ENCODE peak calls at places on chromosomes 7 and 10, in eight cellular contexts. H, J, G, E, B, T, W and X are unnamed samples.

GRCh38 chr10:49761789-49762565 is at the start of gene OGDHL:
- DNase-seq in E (peak; percentile 19), T (no peak), H (peak; percentile 50), B (no peak), G (peak; percentile 67), J (peak; percentile 68), W (peak; percentile 82), X (peak; percentile 1)

GRCh38 chr10:105800626-105801025 is 1159.5 kb downstream of the SORCS3 start:
- DNase-seq in T (no peak), E (no peak), J (no peak), B (no peak), G (no peak), H (no peak), W (no peak), X (no peak)

GRCh38 chr10:32077896-32078295 is 21.7 kb upstream of the KIF5B start:
- DNase-seq in J (peak; percentile 95), E (peak; percentile 72), G (peak; percentile 65), T (no peak), H (peak; percentile 65), B (no peak), W (no peak), X (peak; percentile 46)

GRCh38 chr7:20402297-20403230 is 71.9 kb downstream of the ITGB8 start:
- DNase-seq in G (peak; percentile 21), E (peak; percentile 5), W (no peak), H (no peak), T (no peak), J (peak; percentile 33), B (no peak), X (no peak)

GRCh38 chr7:16982640-16983103 is 100.9 kb upstream of the AGR3 start:
- DNase-seq in J (peak; percentile 72), G (peak; percentile 77), B (no peak), T (no peak), H (no peak), W (peak; percentile 71), E (peak; percentile 67), X (peak; percentile 25)

GRCh38 chr10:129764901-129765663 is 199.0 kb downstream of the EBF3 start:
- DNase-seq in E (no peak), H (no peak), W (no peak), T (no peak), B (no peak), J (no peak), G (no peak), X (no peak)

GRCh38 chr7:30437823-30438574 is 40.6 kb downstream of the NOD1 start:
- DNase-seq in W (no peak), B (no peak), G (no peak), J (no peak), E (no peak), T (no peak), H (no peak), X (no peak)

GRCh38 chr10:74593470-74593869 is 232.9 kb upstream of the KAT6B start:
- DNase-seq in E (peak; percentile 86), B (peak; percentile 8), J (peak; percentile 82), W (no peak), T (peak; percentile 60), G (peak; percentile 67), H (no peak), X (peak; percentile 88)

GRCh38 chr10:99345350-99345749 is 16.2 kb downstream of the CNNM1 start:
- DNase-seq in J (peak; percentile 80), W (no peak), B (no peak), T (no peak), G (peak; percentile 49), H (no peak), E (peak; percentile 68), X (no peak)

GRCh38 chr10:2387672-2388071 is 650.3 kb upstream of the ADARB2 start:
- DNase-seq in T (no peak), E (no peak), J (no peak), H (no peak), W (no peak), B (no peak), G (no peak), X (no peak)

GRCh38 chr7:118183254-118183585 is 744 bp upstream of the LSM8 start:
- DNase-seq in W (peak; percentile 63), G (peak; percentile 6), B (no peak), T (no peak), E (no peak), J (peak; percentile 41), H (no peak), X (no peak)

GRCh38 chr10:99628923-99629624 is 8.8 kb upstream of the SLC25A28 start:
- DNase-seq in W (no peak), H (no peak), T (no peak), E (no peak), G (no peak), J (no peak), B (no peak), X (no peak)

GRCh38 chr10:72416661-72417060 is 61.9 kb upstream of the DNAJB12 start:
- DNase-seq in E (no peak), H (no peak), G (no peak), J (no peak), B (no peak), W (no peak), T (no peak), X (no peak)

GRCh38 chr10:61356342-61356741 is 96.8 kb downstream of the TMEM26 start:
- DNase-seq in J (peak; percentile 19), B (no peak), G (no peak), E (no peak), T (no peak), H (no peak), W (no peak), X (no peak)

GRCh38 chr10:119657725-119658124 is 6.5 kb downstream of the BAG3 start:
- DNase-seq in J (peak; percentile 67), B (no peak), G (no peak), T (no peak), H (no peak), E (peak; percentile 48), W (no peak), X (no peak)

GRCh38 chr7:27185013-27185707 is at the start of gene HOXA11:
- DNase-seq in W (no peak), B (no peak), E (peak; percentile 20), G (no peak), H (no peak), T (no peak), J (peak; percentile 92), X (peak; percentile 89)

GRCh38 chr10:122113161-122113944 is 124.4 kb downstream of the TACC2 start:
- DNase-seq in H (peak; percentile 85), J (peak; percentile 92), G (peak; percentile 74), W (no peak), B (no peak), T (peak; percentile 24), E (peak; percentile 68), X (no peak)
- H3K4me3 ChIP-seq in H (peak overlapping the region; percentile 60), J (peak overlapping the region; percentile 81), G (peak overlapping the region; percentile 56), W (no peak overlapping the region), B (peak overlapping the region; percentile 67), T (peak overlapping the region; percentile 78), E (peak overlapping the region; percentile 70), X (peak overlapping the region; percentile 80)

GRCh38 chr10:682931-683447 is 6.5 kb downstream of the DIP2C start:
- DNase-seq in G (no peak), W (no peak), J (no peak), B (peak; percentile 48), T (no peak), E (no peak), H (no peak), X (no peak)
- H3K4me3 ChIP-seq in G (no peak overlapping the region), W (no peak overlapping the region), J (peak overlapping the region; percentile 86), B (peak overlapping the region; percentile 55), T (peak overlapping the region; percentile 53), E (peak overlapping the region; percentile 33), H (no peak overlapping the region), X (peak overlapping the region; percentile 18)

GRCh38 chr7:2018786-2019692 is 213.7 kb downstream of the MAD1L1 start:
- DNase-seq in W (peak; percentile 49), H (peak; percentile 59), G (peak; percentile 52), T (peak; percentile 37), J (peak; percentile 95), E (peak; percentile 82), B (no peak), X (peak; percentile 47)

GRCh38 chr7:2022021-2022409 is 210.7 kb downstream of the MAD1L1 start:
- DNase-seq in J (no peak), H (no peak), W (no peak), T (no peak), B (no peak), G (no peak), E (no peak), X (no peak)

GRCh38 chr7:2017914-2018785 is 214.6 kb downstream of the MAD1L1 start:
- DNase-seq in B (no peak), J (no peak), E (no peak), H (peak; percentile 10), W (no peak), T (no peak), G (no peak), X (no peak)

GRCh38 chr7:2017483-2017891 is 215.3 kb downstream of the MAD1L1 start:
- DNase-seq in J (no peak), W (no peak), T (no peak), G (no peak), H (no peak), E (no peak), B (no peak), X (no peak)

DNA sequence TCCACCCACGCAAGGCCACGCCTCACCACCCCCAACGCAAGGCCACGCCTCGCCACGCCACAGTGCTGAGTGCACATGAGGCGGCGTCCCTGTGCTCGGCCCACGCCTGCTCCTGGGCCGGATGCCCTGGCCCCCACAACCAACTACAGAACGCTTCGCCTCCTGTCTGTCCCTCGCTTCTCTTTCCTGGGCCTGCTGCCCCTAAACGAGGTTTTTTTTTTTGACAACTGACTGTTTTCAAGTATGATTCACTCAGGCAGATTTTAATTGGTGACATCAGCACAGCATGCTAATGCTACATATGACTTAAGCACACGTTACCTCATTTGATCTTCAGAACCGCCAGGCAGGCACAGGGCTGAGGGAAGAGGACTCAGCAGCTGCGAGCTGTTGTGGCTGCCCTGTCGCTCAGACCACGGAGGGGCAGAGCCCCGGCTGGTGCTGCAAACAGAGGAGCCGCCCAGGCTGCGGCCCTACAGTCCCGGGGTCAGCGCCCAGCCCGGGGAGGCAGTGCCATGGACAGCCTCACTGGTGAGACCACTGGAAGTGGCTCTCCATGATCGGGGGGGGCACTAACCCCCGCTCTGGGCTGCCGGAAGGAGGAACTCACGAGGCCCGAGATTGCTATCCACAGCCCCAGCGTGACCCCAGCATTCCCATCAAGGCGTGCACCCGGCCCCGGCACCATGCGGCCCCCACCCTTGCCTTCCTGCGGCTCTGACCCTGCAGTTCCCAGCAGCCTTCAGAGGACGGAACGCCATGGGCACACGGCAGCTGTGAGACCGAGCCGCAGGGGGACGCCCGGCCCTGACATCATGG is 212.8 kb downstream of the MAD1L1 start:
- DNase-seq in B (no peak), G (peak; percentile 86), T (peak; percentile 78), J (peak; percentile 98), H (peak; percentile 87), W (peak; percentile 68), E (peak; percentile 97), X (peak; percentile 87)
- H3K4me3 ChIP-seq in B (no peak overlapping the region), G (no peak overlapping the region), T (no peak overlapping the region), J (peak overlapping the region; percentile 52), H (no peak overlapping the region), W (no peak overlapping the region), E (no peak overlapping the region), X (no peak overlapping the region)

DNA sequence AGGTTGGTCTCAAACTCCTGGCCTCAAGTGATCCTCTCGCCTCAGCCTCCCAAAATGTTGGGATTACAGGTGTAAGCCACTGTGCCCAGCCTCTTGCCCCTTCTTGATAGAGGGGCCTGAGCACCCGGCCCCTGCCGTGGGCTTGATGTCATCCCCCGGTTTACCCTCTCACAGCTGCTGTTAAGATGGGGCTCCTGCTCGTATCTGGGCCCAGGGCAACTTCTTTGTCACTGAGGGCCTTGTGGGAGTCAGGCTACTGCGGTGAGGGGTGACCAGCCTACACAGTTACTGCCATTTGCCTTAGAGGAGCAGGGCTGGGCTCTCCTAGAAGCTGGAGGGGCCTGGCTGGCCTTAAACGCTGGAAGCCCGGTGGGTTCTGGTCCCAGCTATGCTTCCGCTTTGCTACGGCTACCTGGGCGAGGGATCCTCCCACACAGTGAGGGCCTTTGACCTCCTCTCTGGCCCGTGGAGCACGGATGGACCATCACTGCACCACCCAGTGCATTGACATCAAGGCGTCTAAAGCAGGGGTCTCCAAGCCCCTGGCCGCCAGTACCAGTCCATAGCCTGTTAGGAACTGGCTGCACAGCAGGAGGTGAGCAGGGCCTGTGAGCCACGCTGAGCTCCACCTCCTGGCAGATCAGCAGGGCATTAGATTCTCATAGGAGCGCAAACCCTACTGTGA is 1.1 kb upstream of the TMEM130 start:
- DNase-seq in H (no peak), E (no peak), W (peak; percentile 72), B (no peak), T (no peak), J (no peak), G (no peak), X (no peak)
- H3K4me3 ChIP-seq in H (no peak overlapping the region), E (no peak overlapping the region), W (peak overlapping the region; percentile 67), B (no peak overlapping the region), T (no peak overlapping the region), J (peak overlapping the region; percentile 56), G (no peak overlapping the region), X (no peak overlapping the region)